ENCODE peak calls at places on chromosome 3, in ten cellular contexts. U, P, F, Y, E, L, D, Z, J and K are unnamed samples. For H3K9me3, the result is how much of the 10 kb centered on the place peaks cover.

GRCh38 chr3:20583648-20584047 is 397.6 kb upstream of the SGO1 start:
- DNase-seq in U (no peak), P (no peak), F (no peak), Y (no peak), E (no peak), L (no peak), D (no peak), Z (no peak), J (no peak), K (no peak)

GRCh38 chr3:141353652-141354495 is 14.4 kb upstream of the ZBTB38 start:
- DNase-seq in U (no peak), P (no peak), F (no peak), Y (no peak), E (no peak), L (no peak), D (no peak), Z (no peak), J (peak), K (no peak)

GRCh38 chr3:78360849-78361248 is 1321.0 kb downstream of the ROBO2 start:
- DNase-seq in U (no peak), P (no peak), F (no peak), Y (no peak), E (no peak), L (no peak), D (no peak), Z (no peak), J (no peak), K (no peak)

GRCh38 chr3:67104388-67104787 is 106.3 kb downstream of the KBTBD8 start:
- DNase-seq in U (no peak), P (no peak), F (no peak), Y (no peak), E (no peak), L (no peak), D (no peak), Z (no peak), J (no peak), K (no peak)

GRCh38 chr3:178975320-178975719 is 96.3 kb downstream of the ZMAT3 start:
- DNase-seq in U (no peak), P (no peak), F (no peak), Y (no peak), E (no peak), L (no peak), D (no peak), Z (no peak), J (no peak), K (no peak)

GRCh38 chr3:38662544-38662943 is 13.1 kb upstream of the SCN5A start:
- DNase-seq in U (no peak), P (peak), F (peak), Y (peak), E (no peak), L (no peak), D (peak), Z (peak), J (peak), K (no peak)

GRCh38 chr3:54046677-54047214 is 75.6 kb upstream of the CACNA2D3 start:
- DNase-seq in U (no peak), P (no peak), F (no peak), Y (no peak), E (peak), L (no peak), D (peak), Z (no peak), J (no peak), K (no peak)

GRCh38 chr3:132062535-132062934 is 27.7 kb upstream of the CPNE4 start:
- DNase-seq in U (no peak), P (no peak), F (no peak), Y (no peak), E (no peak), L (no peak), D (no peak), Z (no peak), J (no peak), K (no peak)

GRCh38 chr3:16084887-16085286 is 89.6 kb upstream of the GALNT15 start:
- DNase-seq in U (no peak), P (peak), F (no peak), Y (no peak), E (no peak), L (no peak), D (no peak), Z (no peak), J (no peak), K (no peak)

GRCh38 chr3:57094011-57094535 is 33.6 kb downstream of the SPATA12 start:
- DNase-seq in U (no peak), P (no peak), F (no peak), Y (no peak), E (no peak), L (no peak), D (no peak), Z (no peak), J (no peak), K (no peak)

GRCh38 chr3:130892759-130893239 is 1.1 kb upstream of the ATP2C1 start:
- DNase-seq in U (no peak), P (peak), F (peak), Y (peak), E (peak), L (no peak), D (peak), Z (peak), J (peak), K (peak)

GRCh38 chr3:57026918-57027317 is 33.5 kb upstream of the SPATA12 start:
- DNase-seq in U (no peak), P (peak), F (no peak), Y (no peak), E (peak), L (no peak), D (no peak), Z (no peak), J (no peak), K (no peak)

DNA sequence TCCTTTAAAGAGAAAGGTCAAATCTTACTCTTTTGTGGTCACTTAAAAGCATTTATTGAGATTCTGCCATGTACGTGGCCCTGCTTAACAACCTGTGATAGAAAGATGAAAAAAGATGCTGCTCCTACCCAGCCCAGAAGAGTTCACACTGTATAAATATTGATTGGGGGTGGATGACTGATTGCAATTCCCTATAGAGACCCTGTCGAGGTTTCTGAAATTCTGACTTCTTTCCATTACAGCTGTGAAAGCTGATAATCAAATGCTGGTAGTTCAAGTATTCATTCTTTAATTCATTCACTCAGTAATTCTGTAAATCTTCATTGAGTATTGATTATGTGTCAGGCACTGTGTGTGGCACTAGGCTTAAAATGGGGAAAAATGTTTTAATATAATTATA is 114.0 kb upstream of the CHL1 start:
- DNase-seq in U (no peak), P (no peak), F (no peak), Y (no peak), E (no peak), L (no peak), D (no peak), Z (no peak), J (no peak), K (no peak)
- H3K9me3 ChIP-seq in U (under half), P (under half), F (under half), Y (under half), E (under half), L (under half), D (under half), Z (under half), J (half or more), K (under half)

GRCh38 chr3:44729384-44729910 is at the start of gene ZNF501:
- DNase-seq in U (peak), P (peak), F (peak), Y (peak), E (peak), L (peak), D (peak), Z (no peak), J (peak), K (peak)
- H3K9me3 ChIP-seq in U (half or more), P (half or more), F (under half), Y (under half), E (half or more), L (half or more), D (under half), Z (under half), J (half or more), K (under half)

GRCh38 chr3:52731590-52731989 is 25.7 kb downstream of the SPCS1 start:
- DNase-seq in U (no peak), P (no peak), F (no peak), Y (no peak), E (no peak), L (no peak), D (no peak), Z (no peak), J (no peak), K (no peak)

GRCh38 chr3:52730681-52731080 is 24.8 kb downstream of the SPCS1 start:
- DNase-seq in U (no peak), P (no peak), F (no peak), Y (no peak), E (no peak), L (no peak), D (no peak), Z (no peak), J (no peak), K (no peak)

GRCh38 chr3:52733256-52733891 is 27.5 kb downstream of the SPCS1 start:
- DNase-seq in U (no peak), P (no peak), F (no peak), Y (no peak), E (no peak), L (no peak), D (no peak), Z (no peak), J (no peak), K (no peak)
- H3K9me3 ChIP-seq in U (under half), P (under half), F (under half), Y (under half), E (under half), L (under half), D (under half), Z (under half), J (half or more), K (under half)

GRCh38 chr3:186257866-186258265 is 104.2 kb downstream of the DGKG start:
- DNase-seq in U (no peak), P (peak), F (no peak), Y (no peak), E (no peak), L (no peak), D (no peak), Z (no peak), J (no peak), K (no peak)

GRCh38 chr3:186258968-186259367 is 103.1 kb downstream of the DGKG start:
- DNase-seq in U (no peak), P (no peak), F (no peak), Y (no peak), E (no peak), L (no peak), D (no peak), Z (no peak), J (no peak), K (no peak)

GRCh38 chr3:186261638-186262037 is 100.4 kb downstream of the DGKG start:
- DNase-seq in U (no peak), P (no peak), F (no peak), Y (peak), E (no peak), L (no peak), D (no peak), Z (no peak), J (peak), K (no peak)

GRCh38 chr3:186260726-186261125 is 101.3 kb downstream of the DGKG start:
- DNase-seq in U (no peak), P (no peak), F (no peak), Y (no peak), E (no peak), L (no peak), D (no peak), Z (no peak), J (no peak), K (no peak)

GRCh38 chr3:186259612-186260383 is 102.2 kb downstream of the DGKG start:
- DNase-seq in U (peak), P (peak), F (peak), Y (peak), E (peak), L (peak), D (peak), Z (peak), J (peak), K (peak)
- H3K9me3 ChIP-seq in U (under half), P (under half), F (under half), Y (under half), E (under half), L (under half), D (under half), Z (under half), J (under half), K (under half)

DNA sequence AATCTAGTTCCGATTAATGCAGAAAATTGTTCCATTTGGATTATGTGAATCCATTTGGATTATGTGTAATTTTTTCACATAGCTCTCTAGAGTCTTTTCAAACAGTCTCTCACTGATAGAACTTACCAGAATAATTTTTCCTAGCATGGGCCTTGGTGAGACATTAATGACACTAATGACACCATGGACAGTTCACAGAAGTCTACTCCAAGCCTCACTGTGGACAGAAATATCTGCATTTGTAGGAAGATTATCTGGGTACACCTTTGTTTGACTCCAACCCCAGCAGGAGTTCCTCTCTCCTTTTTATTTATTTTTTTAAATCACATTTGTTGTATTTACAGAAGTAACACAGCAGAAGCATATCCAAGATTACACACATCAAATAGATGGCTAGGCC is 27.9 kb downstream of the AADACL2 start:
- DNase-seq in U (no peak), P (no peak), F (no peak), Y (no peak), E (no peak), L (no peak), D (no peak), Z (no peak), J (no peak), K (no peak)
- H3K9me3 ChIP-seq in U (under half), P (under half), F (under half), Y (under half), E (under half), L (under half), D (under half), Z (under half), J (under half), K (under half)